ENCODE peak calls at places on chromosomes 16 and 17, in four cellular contexts. R is A549, I is T-cell, N is uterus. W is an unnamed sample.
A peak's percentile ranks its signal among the peaks of the same experiment; 100 is the strongest.

GRCh38 chr17:81291662-81292061 is 3.4 kb downstream of the SLC38A10 start:
- DNase-seq in I (peak; percentile 63), R (peak; percentile 77), N (peak; percentile 64), W (peak; percentile 61)

GRCh38 chr16:65756163-65756562 is 610.3 kb upstream of the CDH5 start:
- DNase-seq in N (no peak), R (no peak), I (no peak), W (no peak)

GRCh38 chr17:10936931-10937330 is 99.0 kb upstream of the PIRT start:
- DNase-seq in R (no peak), N (no peak), I (no peak), W (no peak)

GRCh38 chr17:44221072-44221861 is 1.8 kb upstream of the UBTF start:
- DNase-seq in N (peak; percentile 72), R (peak; percentile 85), I (peak; percentile 55), W (peak; percentile 44)

GRCh38 chr16:82917886-82918595 is 291.3 kb downstream of the CDH13 start:
- DNase-seq in R (no peak), N (no peak), I (no peak), W (no peak)

GRCh38 chr16:68374251-68374805 is 63.5 kb downstream of the PRMT7 start:
- DNase-seq in R (no peak), N (no peak), I (no peak), W (no peak)

GRCh38 chr16:67928561-67929364 is 2.9 kb downstream of the CTRL start:
- DNase-seq in N (peak; percentile 59), R (peak; percentile 66), I (peak; percentile 64), W (peak; percentile 54)

GRCh38 chr17:61405047-61405685 is 5.5 kb downstream of the TBX2 start:
- DNase-seq in R (no peak), I (no peak), N (no peak), W (no peak)

GRCh38 chr16:25012525-25012991 is 2.6 kb downstream of the ARHGAP17 start:
- DNase-seq in I (no peak), R (peak; percentile 49), N (no peak), W (no peak)